ENCODE peak calls at places on chromosome 3, in six cellular contexts. C is uterus, M is sigmoid colon, X is adrenal gland, K is HepG2, H is esophagus squamous epithelium. Z is an unnamed sample.
A peak's percentile ranks its signal among the peaks of the same experiment; 100 is the strongest.

GRCh38 chr3:13655074-13655913 is 106.4 kb downstream of the FBLN2 start:
- DNase-seq in M (no peak), K (no peak), X (peak; percentile 33), C (no peak), H (no peak), Z (no peak)

GRCh38 chr3:69647710-69648109 is 91.6 kb upstream of the MITF start:
- DNase-seq in H (no peak), C (no peak), K (no peak), M (no peak), X (no peak), Z (no peak)

GRCh38 chr3:129794319-129795201 is 99.0 kb downstream of the TMCC1 start:
- DNase-seq in K (peak; percentile 22), M (peak; percentile 63), H (no peak), C (peak; percentile 22), X (no peak), Z (no peak)

GRCh38 chr3:196440041-196440537 is 7.9 kb upstream of the UBXN7 start:
- DNase-seq in X (no peak), M (no peak), C (no peak), H (no peak), K (no peak), Z (no peak)

GRCh38 chr3:153379516-153379915 is 217.5 kb downstream of the RAP2B start:
- DNase-seq in C (no peak), X (no peak), H (no peak), M (no peak), K (no peak), Z (no peak)

GRCh38 chr3:141530133-141530768 is 43.4 kb downstream of the RASA2 start:
- DNase-seq in H (no peak), K (no peak), X (no peak), M (no peak), C (no peak), Z (no peak)

GRCh38 chr3:112974178-112974517 is 755 bp downstream of the CD200R1 start:
- DNase-seq in K (no peak), M (no peak), X (no peak), C (no peak), H (no peak), Z (no peak)

GRCh38 chr3:137746808-137747207 is 17.3 kb upstream of the SOX14 start:
- DNase-seq in M (no peak), C (no peak), X (no peak), K (no peak), H (no peak), Z (no peak)

GRCh38 chr3:188528390-188528789 is 374.4 kb downstream of the LPP start:
- DNase-seq in M (no peak), X (no peak), H (no peak), K (no peak), C (no peak), Z (no peak)

GRCh38 chr3:195751584-195751983 is 30.8 kb downstream of the MUC20 start:
- DNase-seq in K (no peak), M (no peak), C (no peak), H (no peak), X (no peak), Z (no peak)

GRCh38 chr3:8884630-8885290 is 78.5 kb downstream of the RAD18 start:
- DNase-seq in H (no peak), C (no peak), K (no peak), M (no peak), X (no peak), Z (no peak)

GRCh38 chr3:27279153-27279552 is 90.0 kb downstream of the NEK10 start:
- DNase-seq in C (no peak), X (no peak), M (no peak), K (no peak), H (no peak), Z (no peak)

GRCh38 chr3:71228156-71228885 is 355.2 kb downstream of the FOXP1 start:
- DNase-seq in X (no peak), H (no peak), M (no peak), K (no peak), C (no peak), Z (no peak)

GRCh38 chr3:71225951-71226564 is 357.5 kb downstream of the FOXP1 start:
- DNase-seq in X (no peak), M (no peak), C (no peak), K (no peak), H (no peak), Z (no peak)

GRCh38 chr3:71226565-71227281 is 356.8 kb downstream of the FOXP1 start:
- DNase-seq in X (no peak), H (no peak), M (no peak), K (no peak), C (no peak), Z (no peak)

GRCh38 chr3:71225285-71225684 is 358.2 kb downstream of the FOXP1 start:
- DNase-seq in X (no peak), C (no peak), M (no peak), H (no peak), K (no peak), Z (no peak)

DNA sequence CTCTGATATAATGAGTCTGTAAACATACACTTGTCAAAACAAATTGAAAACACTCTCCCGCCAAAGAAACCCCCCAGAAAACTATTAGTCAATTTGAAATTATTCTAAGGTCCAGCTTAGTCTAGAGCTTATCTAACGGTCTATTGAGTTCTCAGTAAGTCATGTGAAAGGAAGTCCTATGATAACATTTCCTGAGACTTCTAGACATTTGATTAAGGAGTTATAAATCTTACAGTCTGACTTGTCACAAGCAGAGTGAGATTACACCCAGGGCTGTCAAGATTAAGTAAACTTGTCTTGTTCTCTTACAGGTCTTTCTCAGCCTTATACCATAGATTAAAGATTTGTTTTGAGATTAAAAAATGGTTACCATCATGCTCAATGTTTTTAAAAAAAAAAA is 356.2 kb downstream of the FOXP1 start:
- DNase-seq in H (no peak), M (no peak), X (no peak), K (no peak), C (no peak), Z (no peak)
- H3K4me1 ChIP-seq in H (peaks cover 32% of the 10 kb centered on the region), M (peaks cover 60% of the 10 kb centered on the region), X (no peaks in the 10 kb centered on the region), K (peaks cover 14% of the 10 kb centered on the region), C (no peaks in the 10 kb centered on the region), Z (no peaks in the 10 kb centered on the region)

GRCh38 chr3:48502121-48502520 is 1.9 kb downstream of the SHISA5 start:
- DNase-seq in K (no peak), M (no peak), H (no peak), X (no peak), C (no peak), Z (no peak)

GRCh38 chr3:48501196-48501595 is 2.8 kb downstream of the SHISA5 start:
- DNase-seq in C (no peak), H (no peak), K (no peak), M (no peak), X (no peak), Z (no peak)

GRCh38 chr3:48503406-48504050 is 446 bp downstream of the SHISA5 start:
- DNase-seq in K (no peak), X (peak; percentile 54), H (no peak), M (peak; percentile 88), C (peak; percentile 66), Z (no peak)

GRCh38 chr3:48504051-48504946 is at the start of gene SHISA5:
- DNase-seq in M (peak; percentile 90), H (no peak), X (peak; percentile 71), K (no peak), C (peak; percentile 88), Z (peak; percentile 71)

GRCh38 chr3:48502728-48503168 is 1.2 kb downstream of the SHISA5 start:
- DNase-seq in X (peak; percentile 72), K (no peak), H (no peak), C (peak; percentile 46), M (peak; percentile 76), Z (peak; percentile 60)
- H3K4me3 ChIP-seq in X (no peak overlapping the region), K (no peak overlapping the region), H (peak overlapping the region; percentile 75), C (peak overlapping the region; percentile 69), M (peak overlapping the region; percentile 78), Z (peak overlapping the region; percentile 73)

GRCh38 chr3:50364573-50365079 is 5.3 kb upstream of the TMEM115 start:
- DNase-seq in X (no peak), K (no peak), M (peak; percentile 82), C (no peak), H (no peak), Z (no peak)

GRCh38 chr3:50365842-50366220 is 6.5 kb upstream of the TMEM115 start:
- DNase-seq in M (no peak), X (no peak), K (no peak), C (no peak), H (no peak), Z (no peak)

GRCh38 chr3:50370594-50370993 is 11.3 kb upstream of the TMEM115 start:
- DNase-seq in H (no peak), M (no peak), X (no peak), C (no peak), K (no peak), Z (no peak)

GRCh38 chr3:50369271-50369670 is 9.9 kb upstream of the TMEM115 start:
- DNase-seq in H (no peak), K (no peak), M (no peak), X (no peak), C (no peak), Z (no peak)

DNA sequence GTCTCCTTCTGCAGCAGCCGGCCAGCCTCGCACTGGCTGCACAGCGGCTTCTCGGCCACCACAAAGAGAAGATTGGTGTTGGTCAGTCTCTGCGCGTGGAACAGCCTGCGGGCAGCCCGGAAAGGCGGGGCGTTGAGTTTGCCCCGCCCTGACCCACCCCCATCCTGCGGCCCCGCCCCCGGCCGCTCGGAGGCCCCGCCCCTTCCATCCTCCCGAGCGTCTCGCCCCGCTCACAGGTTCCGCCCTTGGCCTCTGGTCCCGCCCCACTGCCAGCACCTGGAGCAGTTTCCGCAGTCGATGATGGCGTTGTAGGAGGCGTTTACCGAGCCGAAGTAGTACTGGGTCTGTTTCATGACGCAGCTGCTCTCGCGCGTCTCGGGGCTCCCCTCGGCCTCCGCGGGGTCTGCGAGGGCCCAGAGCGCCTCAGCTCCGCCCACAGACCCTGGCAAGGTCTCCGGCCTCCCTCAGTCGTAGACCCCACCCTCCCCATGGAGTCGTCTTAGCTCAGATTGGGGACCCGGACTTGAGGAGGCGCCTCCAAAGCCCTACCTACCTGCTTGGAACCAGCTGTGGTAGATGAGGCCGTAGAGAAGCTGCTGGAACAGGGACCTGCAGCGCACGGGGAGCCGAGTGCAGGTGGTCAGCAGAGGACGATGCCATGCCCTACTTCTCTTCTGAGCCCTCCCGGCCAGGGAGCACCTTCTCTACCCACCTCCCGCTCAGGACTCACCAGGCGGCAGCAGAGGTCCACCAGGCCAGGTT is 5.9 kb upstream of the TMEM115 start:
- DNase-seq in X (peak; percentile 85), M (peak; percentile 93), C (peak; percentile 86), K (no peak), H (peak; percentile 50), Z (peak; percentile 88)
- TF ChIP-seq POLR2A in X (peak; percentile 24), M (no peak), C (no peak), K (no peak), H (peak; percentile 19), Z (no peak)

GRCh38 chr3:46351646-46352045 is 2.3 kb upstream of the CCR2 start:
- DNase-seq in C (no peak), M (no peak), X (peak; percentile 70), H (no peak), K (no peak), Z (no peak)

GRCh38 chr3:46350262-46350565 is 3.7 kb upstream of the CCR2 start:
- DNase-seq in H (no peak), M (no peak), K (no peak), X (no peak), C (no peak), Z (no peak)

GRCh38 chr3:46348811-46349482 is 5.0 kb upstream of the CCR2 start:
- DNase-seq in M (no peak), K (no peak), X (no peak), C (no peak), H (no peak), Z (no peak)

GRCh38 chr3:46353090-46353489 is 821 bp upstream of the CCR2 start:
- DNase-seq in K (no peak), X (no peak), M (no peak), H (no peak), C (no peak), Z (no peak)

GRCh38 chr3:46349484-46350261 is 4.2 kb upstream of the CCR2 start:
- DNase-seq in M (no peak), C (no peak), K (no peak), X (no peak), H (no peak), Z (no peak)
- H3K4me1 ChIP-seq in M (no peaks in the 10 kb centered on the region), C (no peaks in the 10 kb centered on the region), K (no peaks in the 10 kb centered on the region), X (no peaks in the 10 kb centered on the region), H (no peaks in the 10 kb centered on the region), Z (no peaks in the 10 kb centered on the region)

Z was measured in breast epithelium.